ENCODE peak calls at places on chromosomes 16 and 17, in nine cellular contexts. One of them, this sample, is unnamed.

GRCh38 chr16:75580-76501 is 2.2 kb upstream of the MPG start:
- DNase-seq in spleen: no peak
- DNase-seq in body of pancreas: peak
- DNase-seq in Karpas-422: peak
- DNase-seq in H1: no peak
- DNase-seq in A549: no peak
- DNase-seq in pancreas: peak
- DNase-seq in gastrocnemius medialis: peak
- DNase-seq in transverse colon: peak
- DNase-seq in this sample: peak

GRCh38 chr16:83004868-83005652 is 378.3 kb downstream of the CDH13 start:
- DNase-seq in spleen: no peak
- DNase-seq in body of pancreas: no peak
- DNase-seq in Karpas-422: peak
- DNase-seq in H1: no peak
- DNase-seq in A549: no peak
- DNase-seq in pancreas: no peak
- DNase-seq in gastrocnemius medialis: no peak
- DNase-seq in transverse colon: no peak
- DNase-seq in this sample: no peak

GRCh38 chr17:57670769-57671545 is 74.1 kb downstream of the CCDC182 start:
- DNase-seq in spleen: peak
- DNase-seq in body of pancreas: no peak
- DNase-seq in Karpas-422: no peak
- DNase-seq in H1: no peak
- DNase-seq in A549: no peak
- DNase-seq in pancreas: no peak
- DNase-seq in gastrocnemius medialis: no peak
- DNase-seq in transverse colon: no peak
- DNase-seq in this sample: peak

GRCh38 chr16:340370-341091 is 12.0 kb downstream of the AXIN1 start:
- DNase-seq in spleen: peak
- DNase-seq in body of pancreas: no peak
- DNase-seq in Karpas-422: peak
- DNase-seq in H1: no peak
- DNase-seq in A549: no peak
- DNase-seq in pancreas: peak
- DNase-seq in gastrocnemius medialis: no peak
- DNase-seq in transverse colon: no peak
- DNase-seq in this sample: no peak

GRCh38 chr17:60604686-60605334 is 4.8 kb downstream of the PPM1D start:
- DNase-seq in spleen: no peak
- DNase-seq in body of pancreas: no peak
- DNase-seq in Karpas-422: no peak
- DNase-seq in H1: no peak
- DNase-seq in A549: no peak
- DNase-seq in pancreas: no peak
- DNase-seq in gastrocnemius medialis: peak
- DNase-seq in transverse colon: no peak
- DNase-seq in this sample: peak

GRCh38 chr17:40362696-40363479 is 1.6 kb downstream of the GJD3 start:
- DNase-seq in spleen: peak
- DNase-seq in body of pancreas: peak
- DNase-seq in Karpas-422: peak
- DNase-seq in H1: no peak
- DNase-seq in A549: peak
- DNase-seq in pancreas: peak
- DNase-seq in gastrocnemius medialis: no peak
- DNase-seq in transverse colon: peak
- DNase-seq in this sample: peak

GRCh38 chr17:1629647-1630310 is 1.1 kb upstream of the SLC43A2 start:
- DNase-seq in spleen: peak
- DNase-seq in body of pancreas: peak
- DNase-seq in Karpas-422: peak
- DNase-seq in H1: no peak
- DNase-seq in A549: peak
- DNase-seq in pancreas: peak
- DNase-seq in gastrocnemius medialis: peak
- DNase-seq in transverse colon: peak
- DNase-seq in this sample: peak

GRCh38 chr17:82767041-82767754 is 15.3 kb downstream of the TBCD start:
- DNase-seq in spleen: no peak
- DNase-seq in body of pancreas: peak
- DNase-seq in Karpas-422: peak
- DNase-seq in H1: no peak
- DNase-seq in A549: peak
- DNase-seq in pancreas: no peak
- DNase-seq in gastrocnemius medialis: no peak
- DNase-seq in transverse colon: peak
- DNase-seq in this sample: peak

GRCh38 chr16:85988723-85989313 is 89.9 kb downstream of the IRF8 start:
- DNase-seq in spleen: no peak
- DNase-seq in body of pancreas: no peak
- DNase-seq in Karpas-422: no peak
- DNase-seq in H1: no peak
- DNase-seq in A549: no peak
- DNase-seq in pancreas: no peak
- DNase-seq in gastrocnemius medialis: no peak
- DNase-seq in transverse colon: peak
- DNase-seq in this sample: no peak

GRCh38 chr16:450800-451512 is 25.5 kb downstream of the RAB11FIP3 start:
- DNase-seq in spleen: no peak
- DNase-seq in body of pancreas: no peak
- DNase-seq in Karpas-422: no peak
- DNase-seq in H1: no peak
- DNase-seq in A549: no peak
- DNase-seq in pancreas: peak
- DNase-seq in gastrocnemius medialis: no peak
- DNase-seq in transverse colon: no peak
- DNase-seq in this sample: no peak

GRCh38 chr17:3895354-3895753 is 2.5 kb upstream of the CAMKK1 start:
- DNase-seq in spleen: no peak
- DNase-seq in body of pancreas: no peak
- DNase-seq in Karpas-422: no peak
- DNase-seq in H1: no peak
- DNase-seq in A549: no peak
- DNase-seq in pancreas: no peak
- DNase-seq in gastrocnemius medialis: no peak
- DNase-seq in transverse colon: no peak
- DNase-seq in this sample: no peak
- H3K27ac ChIP-seq in spleen: peak
- H3K27ac ChIP-seq in body of pancreas: peak
- H3K27ac ChIP-seq in Karpas-422: no peak
- H3K27ac ChIP-seq in H1: no peak
- H3K27ac ChIP-seq in A549: peak
- H3K27ac ChIP-seq in pancreas: peak
- H3K27ac ChIP-seq in gastrocnemius medialis: peak
- H3K27ac ChIP-seq in transverse colon: peak
- H3K27ac ChIP-seq in this sample: no peak

DNA sequence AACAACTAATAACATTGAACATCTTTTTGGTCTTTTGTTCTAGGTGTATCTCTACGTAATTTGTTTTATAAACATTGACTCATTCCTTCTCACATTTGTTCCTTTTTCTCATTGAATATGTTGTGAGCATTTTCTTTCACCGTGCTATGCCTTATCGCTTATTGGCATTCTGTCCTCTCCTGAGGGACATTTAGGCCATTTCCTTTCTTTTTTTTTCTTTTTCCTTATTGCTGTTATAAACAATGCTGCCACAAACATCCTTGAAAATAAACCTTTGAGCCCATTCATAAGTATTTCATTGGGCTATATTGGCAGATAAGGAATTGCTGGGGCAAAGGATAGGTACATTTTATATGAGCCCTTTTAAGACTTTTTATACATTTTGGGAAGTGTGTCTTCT is 32.4 kb downstream of the WSCD1 start:
- DNase-seq in spleen: no peak
- DNase-seq in body of pancreas: no peak
- DNase-seq in Karpas-422: no peak
- DNase-seq in H1: no peak
- DNase-seq in A549: no peak
- DNase-seq in pancreas: no peak
- DNase-seq in gastrocnemius medialis: no peak
- DNase-seq in transverse colon: no peak
- DNase-seq in this sample: no peak
- H3K27ac ChIP-seq in spleen: no peak
- H3K27ac ChIP-seq in body of pancreas: no peak
- H3K27ac ChIP-seq in Karpas-422: no peak
- H3K27ac ChIP-seq in H1: no peak
- H3K27ac ChIP-seq in A549: no peak
- H3K27ac ChIP-seq in pancreas: no peak
- H3K27ac ChIP-seq in gastrocnemius medialis: no peak
- H3K27ac ChIP-seq in transverse colon: peak
- H3K27ac ChIP-seq in this sample: no peak

DNA sequence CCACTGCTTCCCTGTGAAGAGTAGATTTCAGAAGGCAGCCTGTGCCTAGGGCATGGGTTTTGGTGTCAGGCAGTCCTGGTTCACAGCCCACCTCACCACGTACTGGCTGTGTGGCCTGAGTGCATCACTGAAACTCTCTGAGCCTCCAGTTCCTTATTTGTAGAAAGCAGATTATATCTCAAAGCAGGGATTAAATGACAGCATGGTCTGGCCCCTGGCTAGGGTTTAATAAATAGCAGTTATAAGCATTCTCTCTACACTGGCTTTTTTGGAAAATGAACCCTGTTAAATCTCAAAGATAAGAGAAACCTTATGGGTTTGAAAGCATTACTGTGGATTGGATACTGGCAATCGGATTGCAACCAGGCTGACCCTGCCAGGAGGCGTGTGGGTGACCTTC is 2.9 kb upstream of the MT1M start:
- DNase-seq in spleen: no peak
- DNase-seq in body of pancreas: no peak
- DNase-seq in Karpas-422: no peak
- DNase-seq in H1: no peak
- DNase-seq in A549: no peak
- DNase-seq in pancreas: no peak
- DNase-seq in gastrocnemius medialis: no peak
- DNase-seq in transverse colon: no peak
- DNase-seq in this sample: no peak
- H3K27ac ChIP-seq in spleen: no peak
- H3K27ac ChIP-seq in body of pancreas: peak
- H3K27ac ChIP-seq in Karpas-422: no peak
- H3K27ac ChIP-seq in H1: no peak
- H3K27ac ChIP-seq in A549: no peak
- H3K27ac ChIP-seq in pancreas: no peak
- H3K27ac ChIP-seq in gastrocnemius medialis: peak
- H3K27ac ChIP-seq in transverse colon: no peak
- H3K27ac ChIP-seq in this sample: no peak

DNA sequence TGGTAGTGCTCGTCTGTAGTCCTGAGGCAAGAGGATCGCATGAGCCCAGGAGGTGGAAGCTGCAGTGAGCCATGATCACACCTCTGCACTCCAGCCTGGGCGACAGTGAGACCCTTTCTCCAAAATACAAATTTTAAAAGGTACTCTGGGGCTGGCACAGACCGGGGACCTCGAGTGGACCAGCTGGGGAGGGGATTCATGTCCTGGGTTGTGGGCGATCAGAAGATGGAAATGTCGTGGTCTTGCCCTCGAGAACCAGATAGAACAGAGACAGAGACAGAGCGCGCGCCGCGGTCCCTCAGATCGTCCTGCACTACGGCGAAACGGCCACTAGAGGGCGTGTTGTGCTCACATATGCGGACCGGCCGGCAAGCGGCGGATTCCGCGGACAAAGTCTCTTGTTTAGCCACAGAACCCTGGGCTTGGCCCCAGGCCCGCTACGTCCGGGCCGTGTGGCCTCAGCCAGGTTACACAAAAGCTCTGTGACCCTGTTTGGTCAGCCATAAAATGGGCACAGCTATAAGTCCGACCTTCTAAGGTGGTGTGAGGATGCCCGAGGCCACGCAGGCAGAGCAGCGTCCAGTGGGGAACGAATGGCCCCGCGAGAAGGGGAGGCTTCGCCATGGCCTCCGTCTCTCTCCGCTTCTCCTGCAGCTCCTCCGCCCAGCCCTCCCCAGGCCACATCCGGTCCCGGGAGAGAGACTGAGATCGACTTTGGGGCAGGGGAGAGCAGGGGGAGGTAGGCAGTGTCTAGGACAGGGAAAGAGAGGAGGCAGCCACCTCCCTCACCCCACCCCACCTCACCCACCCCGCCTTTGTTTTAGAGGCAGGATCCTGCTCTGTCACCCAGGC is 14.6 kb upstream of the SBK1 start:
- DNase-seq in spleen: peak
- DNase-seq in body of pancreas: peak
- DNase-seq in Karpas-422: peak
- DNase-seq in H1: peak
- DNase-seq in A549: peak
- DNase-seq in pancreas: peak
- DNase-seq in gastrocnemius medialis: peak
- DNase-seq in transverse colon: peak
- DNase-seq in this sample: peak
- H3K27ac ChIP-seq in spleen: peak
- H3K27ac ChIP-seq in body of pancreas: no peak
- H3K27ac ChIP-seq in Karpas-422: no peak
- H3K27ac ChIP-seq in H1: peak
- H3K27ac ChIP-seq in A549: peak
- H3K27ac ChIP-seq in pancreas: no peak
- H3K27ac ChIP-seq in gastrocnemius medialis: peak
- H3K27ac ChIP-seq in transverse colon: no peak
- H3K27ac ChIP-seq in this sample: no peak

GRCh38 chr16:4940719-4941118 is 3.8 kb upstream of the PPL start:
- DNase-seq in spleen: no peak
- DNase-seq in body of pancreas: no peak
- DNase-seq in Karpas-422: no peak
- DNase-seq in H1: no peak
- DNase-seq in A549: no peak
- DNase-seq in pancreas: no peak
- DNase-seq in gastrocnemius medialis: no peak
- DNase-seq in transverse colon: no peak
- DNase-seq in this sample: no peak

GRCh38 chr16:4938683-4939030 is 1.7 kb upstream of the PPL start:
- DNase-seq in spleen: no peak
- DNase-seq in body of pancreas: no peak
- DNase-seq in Karpas-422: no peak
- DNase-seq in H1: no peak
- DNase-seq in A549: no peak
- DNase-seq in pancreas: no peak
- DNase-seq in gastrocnemius medialis: no peak
- DNase-seq in transverse colon: no peak
- DNase-seq in this sample: no peak

GRCh38 chr16:4945560-4946502 is 8.9 kb upstream of the PPL start:
- DNase-seq in spleen: no peak
- DNase-seq in body of pancreas: peak
- DNase-seq in Karpas-422: no peak
- DNase-seq in H1: no peak
- DNase-seq in A549: peak
- DNase-seq in pancreas: no peak
- DNase-seq in gastrocnemius medialis: peak
- DNase-seq in transverse colon: no peak
- DNase-seq in this sample: peak

GRCh38 chr16:4944333-4945281 is 7.7 kb upstream of the PPL start:
- DNase-seq in spleen: no peak
- DNase-seq in body of pancreas: peak
- DNase-seq in Karpas-422: no peak
- DNase-seq in H1: no peak
- DNase-seq in A549: peak
- DNase-seq in pancreas: peak
- DNase-seq in gastrocnemius medialis: peak
- DNase-seq in transverse colon: peak
- DNase-seq in this sample: peak

GRCh38 chr16:4942481-4942880 is 5.5 kb upstream of the PPL start:
- DNase-seq in spleen: no peak
- DNase-seq in body of pancreas: no peak
- DNase-seq in Karpas-422: no peak
- DNase-seq in H1: no peak
- DNase-seq in A549: no peak
- DNase-seq in pancreas: no peak
- DNase-seq in gastrocnemius medialis: no peak
- DNase-seq in transverse colon: no peak
- DNase-seq in this sample: no peak
- H3K27ac ChIP-seq in spleen: no peak
- H3K27ac ChIP-seq in body of pancreas: peak
- H3K27ac ChIP-seq in Karpas-422: no peak
- H3K27ac ChIP-seq in H1: peak
- H3K27ac ChIP-seq in A549: peak
- H3K27ac ChIP-seq in pancreas: peak
- H3K27ac ChIP-seq in gastrocnemius medialis: peak
- H3K27ac ChIP-seq in transverse colon: peak
- H3K27ac ChIP-seq in this sample: peak

This sample was measured in adrenal gland.